ENCODE peak calls at places on chromosomes 4 and X, in five cellular contexts. N is activated naive CD4-positive, alpha-beta T cell treated with Interleukin-2 at 50 U/mL for 16 hours; H is HCT116; Q is Right ventricle myocardium superior; Z is RWPE1. E is an unnamed sample.

GRCh38 chr4:110620352-110621327 is 2.2 kb downstream of the PITX2 start:
- DNase-seq in Z (peak), N (no peak), Q (peak), H (no peak), E (no peak)

GRCh38 chr4:127586922-127587571 is 45.7 kb upstream of the INTU start:
- DNase-seq in N (no peak), H (peak), Z (peak), Q (no peak), E (peak)

GRCh38 chrX:97858592-97858991 is 974.9 kb downstream of the RPA4 start:
- DNase-seq in Q (no peak), Z (no peak), H (no peak), N (no peak), E (no peak)

GRCh38 chr4:121923306-121923705 is 28.6 kb downstream of the TRPC3 start:
- DNase-seq in Q (no peak), N (no peak), H (no peak), Z (no peak), E (no peak)

GRCh38 chr4:123661080-123661737 is 264.6 kb downstream of the SPRY1 start:
- DNase-seq in H (peak), N (no peak), Q (no peak), Z (peak), E (peak)

GRCh38 chr4:123346944-123347343 is 49.7 kb upstream of the SPRY1 start:
- DNase-seq in H (no peak), N (no peak), Q (no peak), Z (no peak), E (no peak)

GRCh38 chrX:101417981-101418841 is 10.2 kb downstream of the HNRNPH2 start:
- DNase-seq in Q (peak), N (peak), H (no peak), Z (no peak), E (no peak)

GRCh38 chrX:136598631-136599030 is 49.3 kb upstream of the CD40LG start:
- DNase-seq in Q (no peak), N (peak), H (no peak), Z (no peak), E (peak)

GRCh38 chr4:128776794-128777216 is 32.7 kb upstream of the JADE1 start:
- DNase-seq in N (no peak), Q (peak), Z (peak), H (no peak), E (no peak)

GRCh38 chr4:119038465-119038864 is 97.2 kb upstream of the MYOZ2 start:
- DNase-seq in Z (no peak), H (no peak), Q (no peak), N (no peak), E (no peak)

GRCh38 chr4:140653718-140654515 is 85.2 kb upstream of the UCP1 start:
- DNase-seq in Q (no peak), N (no peak), H (no peak), Z (no peak), E (peak)

GRCh38 chr4:187480146-187481145 is 515.1 kb upstream of the ZFP42 start:
- DNase-seq in H (no peak), Q (no peak), Z (no peak), N (no peak), E (no peak)

GRCh38 chr4:175811171-175811570 is 893 bp downstream of the GPM6A start:
- DNase-seq in H (no peak), N (no peak), Q (no peak), Z (no peak), E (no peak)

GRCh38 chr4:107018336-107018735 is 17.8 kb downstream of the DKK2 start:
- DNase-seq in Z (no peak), N (no peak), Q (no peak), H (no peak), E (no peak)

GRCh38 chr4:92303621-92304027 is at the start of gene GRID2:
- DNase-seq in Q (peak), H (peak), N (no peak), Z (peak), E (no peak)

GRCh38 chrX:20026278-20026677 is 35.4 kb upstream of the BCLAF3 start:
- DNase-seq in Q (no peak), Z (no peak), N (no peak), H (no peak), E (no peak)

GRCh38 chr4:88900432-88900831 is 156.6 kb downstream of the FAM13A start:
- DNase-seq in Q (no peak), H (no peak), N (no peak), Z (no peak), E (no peak)

GRCh38 chr4:151709071-151709470 is 51.7 kb downstream of the GATB start:
- DNase-seq in N (no peak), H (no peak), Q (no peak), Z (no peak), E (no peak)

GRCh38 chr4:48756689-48757220 is 23.3 kb downstream of the FRYL start:
- DNase-seq in Z (peak), N (no peak), H (no peak), Q (no peak), E (no peak)

GRCh38 chr4:183328832-183329231 is 6.6 kb upstream of the CLDN24 start:
- DNase-seq in N (no peak), Q (no peak), Z (no peak), H (no peak), E (no peak)

GRCh38 chrX:47831788-47832187 is 4.9 kb upstream of the ZNF81 start:
- DNase-seq in Z (peak), Q (peak), H (peak), N (peak), E (peak)

GRCh38 chr4:185472063-185472542 is 570 bp upstream of the CCDC110 start:
- DNase-seq in N (no peak), H (no peak), Z (no peak), Q (no peak), E (peak)

GRCh38 chr4:119124314-119124713 is 11.3 kb upstream of the MYOZ2 start:
- DNase-seq in H (no peak), N (no peak), Z (no peak), Q (no peak), E (no peak)

GRCh38 chrX:23803931-23804381 is 21.0 kb downstream of the SAT1 start:
- DNase-seq in H (no peak), N (no peak), Q (peak), Z (peak), E (no peak)

GRCh38 chr4:70759627-70760026 is 37.9 kb downstream of the RUFY3 start:
- DNase-seq in Z (no peak), H (no peak), Q (no peak), N (no peak), E (no peak)

GRCh38 chr4:76342191-76342590 is 35.7 kb downstream of the STBD1 start:
- DNase-seq in Q (no peak), Z (no peak), H (no peak), N (no peak), E (no peak)

GRCh38 chr4:78591404-78591803 is 39.8 kb downstream of the ANXA3 start:
- DNase-seq in H (no peak), Q (no peak), Z (no peak), N (no peak), E (no peak)

GRCh38 chr4:183600189-183600685 is 58.7 kb downstream of the RWDD4 start:
- DNase-seq in Z (no peak), Q (no peak), H (no peak), N (peak), E (no peak)